ENCODE peak calls at places on chromosomes 5 and 9, in nine cellular contexts. One of them, this sample, is unnamed. For H3K9me3, the result is how much of the 10 kb centered on the place peaks cover.

GRCh38 chr9:126558051-126558665 is 55.6 kb upstream of the LMX1B start:
- DNase-seq in stomach: peak
- DNase-seq in pancreas: peak
- DNase-seq in A549: peak
- DNase-seq in heart left ventricle: peak
- DNase-seq in IMR-90: peak
- DNase-seq in OCI-LY7: peak
- DNase-seq in kidney: no peak
- DNase-seq in Panc1: peak
- DNase-seq in this sample: peak

GRCh38 chr9:117073539-117074336 is 341.1 kb downstream of the ASTN2 start:
- DNase-seq in stomach: no peak
- DNase-seq in pancreas: no peak
- DNase-seq in A549: peak
- DNase-seq in heart left ventricle: no peak
- DNase-seq in IMR-90: no peak
- DNase-seq in OCI-LY7: peak
- DNase-seq in kidney: no peak
- DNase-seq in Panc1: no peak
- DNase-seq in this sample: no peak

GRCh38 chr9:35341585-35341984 is 148.3 kb upstream of the RUSC2 start:
- DNase-seq in stomach: peak
- DNase-seq in pancreas: peak
- DNase-seq in A549: no peak
- DNase-seq in heart left ventricle: peak
- DNase-seq in IMR-90: peak
- DNase-seq in OCI-LY7: no peak
- DNase-seq in kidney: peak
- DNase-seq in Panc1: no peak
- DNase-seq in this sample: peak

GRCh38 chr5:127875235-127876021 is 172.2 kb downstream of the CCDC192 start:
- DNase-seq in stomach: peak
- DNase-seq in pancreas: peak
- DNase-seq in A549: peak
- DNase-seq in heart left ventricle: peak
- DNase-seq in IMR-90: peak
- DNase-seq in OCI-LY7: peak
- DNase-seq in kidney: peak
- DNase-seq in Panc1: peak
- DNase-seq in this sample: no peak

GRCh38 chr5:143244000-143244736 is 159.3 kb downstream of the NR3C1 start:
- DNase-seq in stomach: peak
- DNase-seq in pancreas: no peak
- DNase-seq in A549: peak
- DNase-seq in heart left ventricle: peak
- DNase-seq in IMR-90: peak
- DNase-seq in OCI-LY7: no peak
- DNase-seq in kidney: peak
- DNase-seq in Panc1: peak
- DNase-seq in this sample: no peak

GRCh38 chr5:130289132-130290088 is 385.1 kb downstream of the CHSY3 start:
- DNase-seq in stomach: no peak
- DNase-seq in pancreas: no peak
- DNase-seq in A549: no peak
- DNase-seq in heart left ventricle: no peak
- DNase-seq in IMR-90: no peak
- DNase-seq in OCI-LY7: no peak
- DNase-seq in kidney: no peak
- DNase-seq in Panc1: no peak
- DNase-seq in this sample: no peak

GRCh38 chr5:51386916-51387853 is 3.9 kb downstream of the ISL1 start:
- DNase-seq in stomach: peak
- DNase-seq in pancreas: no peak
- DNase-seq in A549: no peak
- DNase-seq in heart left ventricle: no peak
- DNase-seq in IMR-90: no peak
- DNase-seq in OCI-LY7: no peak
- DNase-seq in kidney: no peak
- DNase-seq in Panc1: no peak
- DNase-seq in this sample: no peak

GRCh38 chr9:128838338-128838737 is 8.7 kb upstream of the SPOUT1 start:
- DNase-seq in stomach: no peak
- DNase-seq in pancreas: no peak
- DNase-seq in A549: no peak
- DNase-seq in heart left ventricle: no peak
- DNase-seq in IMR-90: no peak
- DNase-seq in OCI-LY7: no peak
- DNase-seq in kidney: peak
- DNase-seq in Panc1: no peak
- DNase-seq in this sample: no peak

GRCh38 chr9:121369595-121370265 is at the start of gene STOM:
- DNase-seq in stomach: peak
- DNase-seq in pancreas: peak
- DNase-seq in A549: peak
- DNase-seq in heart left ventricle: peak
- DNase-seq in IMR-90: peak
- DNase-seq in OCI-LY7: no peak
- DNase-seq in kidney: peak
- DNase-seq in Panc1: no peak
- DNase-seq in this sample: peak

GRCh38 chr5:139638090-139638735 is 9.9 kb upstream of the CXXC5 start:
- DNase-seq in stomach: peak
- DNase-seq in pancreas: peak
- DNase-seq in A549: no peak
- DNase-seq in heart left ventricle: peak
- DNase-seq in IMR-90: peak
- DNase-seq in OCI-LY7: peak
- DNase-seq in kidney: peak
- DNase-seq in Panc1: no peak
- DNase-seq in this sample: peak

GRCh38 chr5:27011274-27011673 is 27.1 kb downstream of the CDH9 start:
- DNase-seq in stomach: no peak
- DNase-seq in pancreas: no peak
- DNase-seq in A549: no peak
- DNase-seq in heart left ventricle: no peak
- DNase-seq in IMR-90: no peak
- DNase-seq in OCI-LY7: no peak
- DNase-seq in kidney: no peak
- DNase-seq in Panc1: no peak
- DNase-seq in this sample: no peak

GRCh38 chr5:14469485-14470377 is 111.9 kb upstream of the OTULINL start:
- DNase-seq in stomach: no peak
- DNase-seq in pancreas: no peak
- DNase-seq in A549: no peak
- DNase-seq in heart left ventricle: no peak
- DNase-seq in IMR-90: no peak
- DNase-seq in OCI-LY7: no peak
- DNase-seq in kidney: no peak
- DNase-seq in Panc1: no peak
- DNase-seq in this sample: no peak

GRCh38 chr5:125336401-125336800 is 590.0 kb upstream of the ZNF608 start:
- DNase-seq in stomach: no peak
- DNase-seq in pancreas: no peak
- DNase-seq in A549: no peak
- DNase-seq in heart left ventricle: no peak
- DNase-seq in IMR-90: no peak
- DNase-seq in OCI-LY7: no peak
- DNase-seq in kidney: no peak
- DNase-seq in Panc1: no peak
- DNase-seq in this sample: no peak

GRCh38 chr9:130824616-130825015 is 10.4 kb upstream of the ABL1 start:
- DNase-seq in stomach: no peak
- DNase-seq in pancreas: no peak
- DNase-seq in A549: no peak
- DNase-seq in heart left ventricle: no peak
- DNase-seq in IMR-90: no peak
- DNase-seq in OCI-LY7: no peak
- DNase-seq in kidney: no peak
- DNase-seq in Panc1: no peak
- DNase-seq in this sample: no peak

GRCh38 chr5:154309361-154309725 is 118.8 kb downstream of the GALNT10 start:
- DNase-seq in stomach: no peak
- DNase-seq in pancreas: no peak
- DNase-seq in A549: no peak
- DNase-seq in heart left ventricle: no peak
- DNase-seq in IMR-90: peak
- DNase-seq in OCI-LY7: no peak
- DNase-seq in kidney: no peak
- DNase-seq in Panc1: no peak
- DNase-seq in this sample: no peak

GRCh38 chr9:127093319-127094020 is 29.0 kb downstream of the ANGPTL2 start:
- DNase-seq in stomach: no peak
- DNase-seq in pancreas: no peak
- DNase-seq in A549: no peak
- DNase-seq in heart left ventricle: no peak
- DNase-seq in IMR-90: no peak
- DNase-seq in OCI-LY7: no peak
- DNase-seq in kidney: no peak
- DNase-seq in Panc1: no peak
- DNase-seq in this sample: no peak

GRCh38 chr5:157328277-157328912 is 62.5 kb downstream of the CYFIP2 start:
- DNase-seq in stomach: peak
- DNase-seq in pancreas: peak
- DNase-seq in A549: peak
- DNase-seq in heart left ventricle: peak
- DNase-seq in IMR-90: peak
- DNase-seq in OCI-LY7: peak
- DNase-seq in kidney: peak
- DNase-seq in Panc1: peak
- DNase-seq in this sample: peak

GRCh38 chr5:61329729-61330128 is 2.3 kb upstream of the ZSWIM6 start:
- DNase-seq in stomach: no peak
- DNase-seq in pancreas: no peak
- DNase-seq in A549: peak
- DNase-seq in heart left ventricle: no peak
- DNase-seq in IMR-90: peak
- DNase-seq in OCI-LY7: no peak
- DNase-seq in kidney: no peak
- DNase-seq in Panc1: no peak
- DNase-seq in this sample: no peak

GRCh38 chr5:122751293-122751753 is 23.6 kb upstream of the SNX2 start:
- DNase-seq in stomach: no peak
- DNase-seq in pancreas: no peak
- DNase-seq in A549: no peak
- DNase-seq in heart left ventricle: no peak
- DNase-seq in IMR-90: peak
- DNase-seq in OCI-LY7: no peak
- DNase-seq in kidney: no peak
- DNase-seq in Panc1: no peak
- DNase-seq in this sample: no peak

GRCh38 chr9:111948958-111949357 is 52.3 kb downstream of the UGCG start:
- DNase-seq in stomach: no peak
- DNase-seq in pancreas: no peak
- DNase-seq in A549: no peak
- DNase-seq in heart left ventricle: no peak
- DNase-seq in IMR-90: peak
- DNase-seq in OCI-LY7: no peak
- DNase-seq in kidney: no peak
- DNase-seq in Panc1: no peak
- DNase-seq in this sample: no peak

GRCh38 chr9:122900791-122901190 is 4.4 kb downstream of the RC3H2 start:
- DNase-seq in stomach: no peak
- DNase-seq in pancreas: no peak
- DNase-seq in A549: no peak
- DNase-seq in heart left ventricle: no peak
- DNase-seq in IMR-90: peak
- DNase-seq in OCI-LY7: peak
- DNase-seq in kidney: no peak
- DNase-seq in Panc1: no peak
- DNase-seq in this sample: no peak

GRCh38 chr9:122904466-122904822 is 715 bp downstream of the RC3H2 start:
- DNase-seq in stomach: peak
- DNase-seq in pancreas: no peak
- DNase-seq in A549: peak
- DNase-seq in heart left ventricle: peak
- DNase-seq in IMR-90: peak
- DNase-seq in OCI-LY7: peak
- DNase-seq in kidney: no peak
- DNase-seq in Panc1: no peak
- DNase-seq in this sample: peak

GRCh38 chr9:122904823-122905710 is at the start of gene RC3H2:
- DNase-seq in stomach: peak
- DNase-seq in pancreas: peak
- DNase-seq in A549: peak
- DNase-seq in heart left ventricle: peak
- DNase-seq in IMR-90: peak
- DNase-seq in OCI-LY7: peak
- DNase-seq in kidney: peak
- DNase-seq in Panc1: peak
- DNase-seq in this sample: peak
- TF ChIP-seq CTCF in stomach: no peak
- TF ChIP-seq CTCF in pancreas: no peak
- TF ChIP-seq CTCF in A549: no peak
- TF ChIP-seq CTCF in heart left ventricle: peak
- TF ChIP-seq CTCF in IMR-90: no peak
- TF ChIP-seq CTCF in OCI-LY7: no peak
- TF ChIP-seq CTCF in kidney: no peak
- TF ChIP-seq CTCF in Panc1: no peak
- TF ChIP-seq CTCF in this sample: no peak

GRCh38 chr5:24923400-24923799 is 278.6 kb upstream of the CDH10 start:
- DNase-seq in stomach: no peak
- DNase-seq in pancreas: no peak
- DNase-seq in A549: no peak
- DNase-seq in heart left ventricle: no peak
- DNase-seq in IMR-90: no peak
- DNase-seq in OCI-LY7: no peak
- DNase-seq in kidney: no peak
- DNase-seq in Panc1: no peak
- DNase-seq in this sample: no peak
- H3K9me3 ChIP-seq in stomach: under half
- H3K9me3 ChIP-seq in pancreas: under half
- H3K9me3 ChIP-seq in A549: under half
- H3K9me3 ChIP-seq in heart left ventricle: under half
- H3K9me3 ChIP-seq in IMR-90: under half
- H3K9me3 ChIP-seq in OCI-LY7: under half
- H3K9me3 ChIP-seq in kidney: under half
- H3K9me3 ChIP-seq in Panc1: under half
- H3K9me3 ChIP-seq in this sample: under half

GRCh38 chr9:99818439-99818992 is 3.2 kb upstream of the NR4A3 start:
- DNase-seq in stomach: no peak
- DNase-seq in pancreas: no peak
- DNase-seq in A549: no peak
- DNase-seq in heart left ventricle: peak
- DNase-seq in IMR-90: no peak
- DNase-seq in OCI-LY7: peak
- DNase-seq in kidney: no peak
- DNase-seq in Panc1: no peak
- DNase-seq in this sample: no peak
- H3K4me3 ChIP-seq in stomach: peak
- H3K4me3 ChIP-seq in pancreas: peak
- H3K4me3 ChIP-seq in A549: peak
- H3K4me3 ChIP-seq in heart left ventricle: peak
- H3K4me3 ChIP-seq in IMR-90: peak
- H3K4me3 ChIP-seq in OCI-LY7: peak
- H3K4me3 ChIP-seq in kidney: peak
- H3K4me3 ChIP-seq in Panc1: peak
- H3K4me3 ChIP-seq in this sample: peak

DNA sequence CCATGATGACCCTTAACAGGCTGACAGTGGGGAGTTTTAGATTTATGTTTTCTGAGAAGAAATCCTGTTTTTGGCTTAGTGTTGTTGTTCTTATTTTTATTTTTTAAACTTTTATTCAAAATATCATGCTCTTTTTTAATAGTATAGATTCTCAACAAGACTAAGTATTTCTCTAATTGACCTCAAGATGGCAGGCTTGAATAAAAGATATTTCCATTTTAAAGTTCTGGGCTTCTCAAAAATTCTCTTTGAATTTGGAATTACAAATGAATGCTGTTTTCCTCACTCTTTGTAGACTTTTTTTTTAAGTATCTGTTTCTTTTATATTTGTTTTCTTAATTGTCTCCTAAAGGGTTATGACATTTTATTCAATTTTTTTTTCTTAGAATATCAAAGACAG is 50.0 kb upstream of the SH3GL2 start:
- DNase-seq in stomach: no peak
- DNase-seq in pancreas: no peak
- DNase-seq in A549: no peak
- DNase-seq in heart left ventricle: no peak
- DNase-seq in IMR-90: peak
- DNase-seq in OCI-LY7: peak
- DNase-seq in kidney: no peak
- DNase-seq in Panc1: no peak
- DNase-seq in this sample: no peak
- TF ChIP-seq CTCF in stomach: peak
- TF ChIP-seq CTCF in pancreas: no peak
- TF ChIP-seq CTCF in A549: peak
- TF ChIP-seq CTCF in heart left ventricle: peak
- TF ChIP-seq CTCF in IMR-90: peak
- TF ChIP-seq CTCF in OCI-LY7: peak
- TF ChIP-seq CTCF in kidney: peak
- TF ChIP-seq CTCF in Panc1: peak
- TF ChIP-seq CTCF in this sample: peak

This sample was measured in lower lobe of right lung.